ENCODE peak calls at places on chromosomes 6 and 20, in six cellular contexts. C is hepatocyte, T is GM23338, H is MM.1S, R is OCI-LY7, A is K562. D is an unnamed sample. For H4K20me1, the result is how much of the 10 kb centered on the place peaks cover.

GRCh38 chr6:47897233-47897632 is 115.4 kb downstream of the OPN5 start:
- DNase-seq in C (no peak), T (no peak), H (no peak), R (no peak), A (no peak), D (no peak)

GRCh38 chr6:168554472-168554871 is 113.5 kb downstream of the SMOC2 start:
- DNase-seq in C (no peak), T (no peak), H (no peak), R (no peak), A (no peak), D (no peak)

GRCh38 chr20:3046677-3047462 is 1.0 kb downstream of the MRPS26 start:
- DNase-seq in C (no peak), T (peak), H (no peak), R (peak), A (peak), D (peak)

GRCh38 chr6:138101946-138102731 is 5.1 kb downstream of the PERP start:
- DNase-seq in C (no peak), T (no peak), H (no peak), R (no peak), A (no peak), D (no peak)

GRCh38 chr6:144478487-144478886 is 193.4 kb downstream of the UTRN start:
- DNase-seq in C (no peak), T (no peak), H (no peak), R (no peak), A (no peak), D (no peak)

GRCh38 chr20:51128198-51128597 is 105.3 kb upstream of the KCNG1 start:
- DNase-seq in C (no peak), T (no peak), H (no peak), R (peak), A (no peak), D (no peak)

GRCh38 chr20:19981091-19981490 is 36.1 kb upstream of the NAA20 start:
- DNase-seq in C (no peak), T (no peak), H (no peak), R (no peak), A (no peak), D (no peak)

GRCh38 chr6:152246554-152247337 is 390.4 kb downstream of the SYNE1 start:
- DNase-seq in C (no peak), T (no peak), H (no peak), R (no peak), A (no peak), D (no peak)

GRCh38 chr6:107674995-107675738 is 148.9 kb downstream of the SCML4 start:
- DNase-seq in C (peak), T (peak), H (peak), R (peak), A (peak), D (peak)

GRCh38 chr6:16398587-16398986 is 160.2 kb downstream of the GMPR start:
- DNase-seq in C (no peak), T (no peak), H (no peak), R (no peak), A (no peak), D (no peak)

GRCh38 chr20:46990811-46991567 is 96.3 kb downstream of the EYA2 start:
- DNase-seq in C (no peak), T (no peak), H (no peak), R (no peak), A (no peak), D (no peak)

GRCh38 chr6:34964564-34964963 is 75.5 kb downstream of the ANKS1A start:
- DNase-seq in C (no peak), T (no peak), H (no peak), R (no peak), A (no peak), D (no peak)

GRCh38 chr6:142819603-142820335 is 125.2 kb downstream of the HIVEP2 start:
- DNase-seq in C (no peak), T (no peak), H (peak), R (peak), A (no peak), D (peak)

GRCh38 chr6:1027109-1027794 is 284.6 kb upstream of the FOXQ1 start:
- DNase-seq in C (peak), T (no peak), H (no peak), R (no peak), A (no peak), D (no peak)

GRCh38 chr6:125020385-125020784 is 58.1 kb downstream of the RNF217 start:
- DNase-seq in C (no peak), T (peak), H (no peak), R (no peak), A (no peak), D (no peak)

GRCh38 chr6:55528624-55529023 is 50.4 kb downstream of the HMGCLL1 start:
- DNase-seq in C (peak), T (peak), H (peak), R (peak), A (no peak), D (no peak)

GRCh38 chr6:80608881-80609280 is 502.4 kb downstream of the BCKDHB start:
- DNase-seq in C (no peak), T (no peak), H (no peak), R (no peak), A (no peak), D (no peak)

GRCh38 chr20:37275125-37275524 is 13.5 kb upstream of the GHRH start:
- DNase-seq in C (no peak), T (no peak), H (no peak), R (peak), A (no peak), D (no peak)

GRCh38 chr6:30329331-30329730 is 2.6 kb downstream of the TRIM39 start:
- DNase-seq in C (no peak), T (no peak), H (no peak), R (no peak), A (no peak), D (no peak)

GRCh38 chr20:36071848-36072247 is 82.7 kb upstream of the EPB41L1 start:
- DNase-seq in C (no peak), T (no peak), H (no peak), R (no peak), A (no peak), D (no peak)

GRCh38 chr6:14026831-14027539 is 90.6 kb upstream of the CD83 start:
- DNase-seq in C (no peak), T (no peak), H (no peak), R (no peak), A (no peak), D (no peak)

GRCh38 chr6:31844507-31844906 is 17.0 kb downstream of the HSPA1B start:
- DNase-seq in C (no peak), T (no peak), H (no peak), R (no peak), A (no peak), D (no peak)

GRCh38 chr20:22623211-22623610 is 38.8 kb upstream of the FOXA2 start:
- DNase-seq in C (no peak), T (peak), H (no peak), R (no peak), A (no peak), D (no peak)

GRCh38 chr6:72809701-72810379 is 188.0 kb downstream of the KCNQ5 start:
- DNase-seq in C (no peak), T (no peak), H (no peak), R (no peak), A (no peak), D (no peak)

GRCh38 chr6:72810571-72811280 is 188.9 kb downstream of the KCNQ5 start:
- DNase-seq in C (no peak), T (no peak), H (no peak), R (no peak), A (no peak), D (no peak)

GRCh38 chr6:72816022-72816421 is 194.2 kb downstream of the KCNQ5 start:
- DNase-seq in C (no peak), T (no peak), H (no peak), R (no peak), A (no peak), D (no peak)

GRCh38 chr6:72813807-72814596 is 192.1 kb downstream of the KCNQ5 start:
- DNase-seq in C (no peak), T (no peak), H (no peak), R (no peak), A (no peak), D (no peak)

DNA sequence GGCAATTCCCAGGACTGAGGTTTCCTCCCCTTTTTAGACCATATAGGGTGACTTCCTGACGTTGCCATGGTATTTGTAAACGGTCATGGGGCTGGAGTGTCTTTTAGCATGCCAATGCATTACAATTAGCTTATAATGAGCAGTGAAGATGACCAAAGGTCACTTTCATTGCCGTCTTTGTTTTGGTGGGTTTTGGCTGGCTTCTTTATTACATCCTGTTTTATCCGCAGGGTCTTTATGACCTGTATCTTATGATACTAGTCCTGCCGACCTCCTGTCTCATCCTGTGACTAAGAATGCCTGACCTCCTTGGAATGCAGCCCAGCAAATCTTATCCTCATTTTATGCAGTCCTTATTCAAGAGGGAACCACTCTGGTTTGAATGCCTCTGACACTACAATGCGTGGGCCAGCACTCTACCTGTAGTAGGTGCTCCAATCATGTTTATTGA is 190.1 kb downstream of the KCNQ5 start:
- DNase-seq in C (no peak), T (peak), H (no peak), R (no peak), A (no peak), D (no peak)
- H3K4me2 ChIP-seq in C (no peak), T (peak), H (no peak), R (no peak), A (no peak), D (no peak)

GRCh38 chr6:149483302-149483701 is 1.5 kb downstream of the ZC3H12D start:
- DNase-seq in C (no peak), T (no peak), H (no peak), R (peak), A (no peak), D (no peak)

GRCh38 chr6:149482542-149483261 is 2.1 kb downstream of the ZC3H12D start:
- DNase-seq in C (no peak), T (no peak), H (no peak), R (peak), A (no peak), D (no peak)

GRCh38 chr6:149483849-149484635 is 772 bp downstream of the ZC3H12D start:
- DNase-seq in C (no peak), T (no peak), H (no peak), R (peak), A (no peak), D (no peak)

GRCh38 chr6:149487316-149487715 is 2.5 kb upstream of the ZC3H12D start:
- DNase-seq in C (no peak), T (no peak), H (no peak), R (no peak), A (no peak), D (no peak)

GRCh38 chr6:149484733-149485700 is at the start of gene ZC3H12D:
- DNase-seq in C (peak), T (no peak), H (no peak), R (peak), A (peak), D (peak)
- TF ChIP-seq CTCF in C (no peak), T (no peak), H (no peak), R (peak), A (peak), D (peak)

GRCh38 chr6:38150681-38151296 is 331.3 kb downstream of the ZFAND3 start:
- DNase-seq in C (no peak), T (no peak), H (no peak), R (no peak), A (no peak), D (no peak)
- H4K20me1 ChIP-seq in C (under half), T (under half), H (under half), R (under half), A (under half), D (under half)

DNA sequence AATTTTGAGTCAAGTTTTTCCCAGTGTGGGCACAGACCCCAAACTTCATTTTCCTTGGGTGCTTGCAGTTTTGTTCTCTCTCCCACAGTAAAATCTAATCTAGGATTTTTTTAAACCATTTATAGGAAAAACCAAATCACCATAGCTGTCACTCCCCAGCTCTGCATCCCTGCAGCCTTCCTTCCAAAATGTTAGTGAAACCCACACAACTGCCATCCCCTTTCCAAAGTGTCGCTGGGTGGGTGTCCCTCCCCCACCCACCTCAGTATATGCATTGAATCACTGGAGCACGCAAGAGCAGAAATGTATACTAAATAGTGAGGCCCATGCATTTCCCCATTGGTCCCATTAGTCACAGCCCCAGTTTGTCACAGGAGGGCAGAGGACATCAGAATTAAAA is 138.3 kb downstream of the MTFR2 start:
- DNase-seq in C (no peak), T (no peak), H (no peak), R (no peak), A (no peak), D (no peak)
- H3K4me2 ChIP-seq in C (no peak), T (no peak), H (no peak), R (no peak), A (no peak), D (no peak)

DNA sequence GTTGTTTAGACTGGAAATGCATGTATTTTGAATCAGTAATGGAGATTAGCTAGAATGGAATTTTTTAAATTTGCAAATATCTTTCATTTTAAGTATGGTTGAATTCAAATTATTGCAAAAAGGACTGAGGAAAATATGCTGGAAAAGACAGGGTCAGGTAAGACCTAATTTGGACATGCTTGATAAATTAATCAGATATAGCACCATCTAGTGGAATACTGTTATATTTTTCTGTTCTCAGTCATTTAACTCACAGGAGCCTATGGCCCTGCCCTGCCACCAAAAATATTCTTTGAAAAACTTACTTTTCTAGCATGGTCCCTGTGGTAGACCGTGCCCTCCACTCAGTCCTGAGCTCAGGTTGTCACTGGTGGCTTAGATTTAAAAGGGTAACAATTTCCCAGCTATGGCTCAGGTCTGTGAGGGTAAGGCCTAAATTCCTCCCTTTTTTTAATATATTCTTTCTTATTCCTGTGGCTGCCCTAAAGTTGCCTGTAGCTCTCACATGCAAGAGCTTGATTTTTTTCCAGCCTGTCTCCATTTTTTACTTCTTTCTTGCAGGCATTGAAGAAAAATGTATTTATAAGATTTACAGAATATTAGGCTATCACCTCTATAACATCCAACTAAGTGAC is 25.3 kb upstream of the KIAA1586 start:
- DNase-seq in C (peak), T (peak), H (peak), R (peak), A (peak), D (no peak)
- TF ChIP-seq CTCF in C (peak), T (peak), H (peak), R (peak), A (peak), D (peak)